ENCODE peak calls at places on chromosomes 6 and 20, in seven cellular contexts. R is A549, W is ovary, K is SK-N-SH, O is stomach, E is upper lobe of left lung, S is tibial nerve. D is an unnamed sample.

GRCh38 chr6:72418495-72418894 is 203.4 kb upstream of the KCNQ5 start:
- DNase-seq in K (no peak), E (no peak), S (no peak), W (no peak), R (no peak), O (no peak), D (no peak)

GRCh38 chr20:2851086-2851485 is 10.5 kb downstream of the VPS16 start:
- DNase-seq in W (no peak), S (no peak), O (no peak), K (no peak), R (no peak), E (no peak), D (no peak)

GRCh38 chr6:28756555-28756918 is 167.2 kb downstream of the TRIM27 start:
- DNase-seq in E (no peak), S (no peak), K (no peak), R (no peak), O (no peak), W (no peak), D (no peak)

GRCh38 chr6:52552278-52552643 is 24.6 kb downstream of the TRAM2 start:
- DNase-seq in W (no peak), R (no peak), E (no peak), S (no peak), O (no peak), K (no peak), D (no peak)

GRCh38 chr6:105468850-105469249 is 66.0 kb upstream of the PREP start:
- DNase-seq in W (no peak), E (no peak), K (no peak), R (no peak), O (no peak), S (no peak), D (no peak)

GRCh38 chr20:51172558-51173428 is 149.9 kb upstream of the KCNG1 start:
- DNase-seq in R (no peak), S (no peak), W (no peak), K (no peak), O (no peak), E (no peak), D (no peak)

GRCh38 chr6:162074641-162075040 is 652.9 kb downstream of the PRKN start:
- DNase-seq in K (no peak), W (no peak), E (no peak), S (no peak), R (no peak), O (no peak), D (no peak)

GRCh38 chr6:55276745-55277627 is 50.3 kb upstream of the GFRAL start:
- DNase-seq in O (no peak), R (peak), S (peak), W (peak), E (no peak), K (peak), D (no peak)

GRCh38 chr6:169724554-169725269 is 412 bp upstream of the PHF10 start:
- DNase-seq in K (peak), R (no peak), W (peak), S (peak), E (peak), O (peak), D (peak)

GRCh38 chr6:56771189-56771588 is 128.5 kb upstream of the DST start:
- DNase-seq in K (no peak), W (no peak), O (no peak), S (no peak), R (no peak), E (no peak), D (no peak)

GRCh38 chr20:19003759-19004336 is 190.3 kb downstream of the SCP2D1 start:
- DNase-seq in O (no peak), E (no peak), W (no peak), S (no peak), K (no peak), R (no peak), D (no peak)

GRCh38 chr20:51529758-51530157 is 12.8 kb downstream of the NFATC2 start:
- DNase-seq in O (peak), E (no peak), W (no peak), S (no peak), K (no peak), R (no peak), D (no peak)

DNA sequence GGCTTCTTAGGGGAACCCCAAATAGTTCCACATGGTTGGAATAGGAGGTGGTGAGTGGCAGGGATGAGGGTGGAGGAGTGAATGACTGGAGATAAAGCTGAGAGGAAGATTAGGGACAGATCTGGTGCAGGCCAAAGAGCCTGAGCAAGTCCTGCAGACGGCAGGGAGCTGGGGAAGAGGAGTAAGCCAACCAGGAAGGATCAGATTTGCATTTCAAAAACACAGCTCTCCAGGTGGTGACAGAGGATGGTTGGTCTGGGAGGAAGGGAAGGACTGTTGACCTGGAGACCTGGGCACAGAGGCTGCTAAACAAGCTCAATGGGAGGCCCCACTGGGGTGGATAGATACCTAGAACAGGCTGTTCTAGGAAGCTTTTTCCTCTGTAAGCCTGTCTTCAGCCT is 56.8 kb upstream of the EPB41L1 start:
- DNase-seq in R (no peak), O (peak), E (no peak), K (no peak), W (no peak), S (no peak), D (no peak)
- H3K27ac ChIP-seq in R (peak), O (peak), E (peak), K (no peak), W (no peak), S (peak), D (peak)

DNA sequence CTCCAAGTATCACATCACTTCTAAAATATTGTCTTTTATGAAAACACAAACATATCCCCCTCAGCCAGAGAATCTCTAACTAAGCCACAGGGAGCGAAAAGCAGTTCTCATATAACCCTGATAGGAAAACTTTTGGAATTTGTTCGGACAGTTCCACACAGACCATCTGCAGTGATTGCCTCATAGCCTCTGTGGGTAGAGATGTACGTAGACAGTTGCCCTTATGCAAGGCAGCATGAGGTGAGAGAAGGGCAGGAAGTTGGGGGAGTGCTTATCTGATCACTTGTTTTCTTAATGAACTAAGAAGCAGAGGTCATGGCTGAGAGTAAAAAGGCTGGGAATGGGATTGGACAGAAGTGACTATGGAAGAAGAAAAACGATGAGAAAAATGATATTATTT is 39.6 kb downstream of the SLC23A2 start:
- DNase-seq in S (peak), W (peak), K (no peak), O (no peak), E (no peak), R (no peak), D (no peak)
- H3K4me3 ChIP-seq in S (no peak), W (no peak), K (no peak), O (no peak), E (no peak), R (no peak), D (no peak)

GRCh38 chr6:124963416-124964083 is 1.3 kb downstream of the RNF217 start:
- DNase-seq in W (no peak), O (no peak), R (no peak), K (no peak), S (no peak), E (no peak), D (no peak)

GRCh38 chr6:124960757-124961467 is 1.3 kb upstream of the RNF217 start:
- DNase-seq in K (no peak), R (no peak), E (no peak), O (no peak), S (no peak), W (no peak), D (no peak)

GRCh38 chr6:124962617-124963415 is 579 bp downstream of the RNF217 start:
- DNase-seq in E (peak), O (peak), S (peak), R (peak), K (peak), W (peak), D (no peak)

GRCh38 chr6:124961468-124961783 is 811 bp upstream of the RNF217 start:
- DNase-seq in E (no peak), W (no peak), K (no peak), O (no peak), R (no peak), S (no peak), D (no peak)

DNA sequence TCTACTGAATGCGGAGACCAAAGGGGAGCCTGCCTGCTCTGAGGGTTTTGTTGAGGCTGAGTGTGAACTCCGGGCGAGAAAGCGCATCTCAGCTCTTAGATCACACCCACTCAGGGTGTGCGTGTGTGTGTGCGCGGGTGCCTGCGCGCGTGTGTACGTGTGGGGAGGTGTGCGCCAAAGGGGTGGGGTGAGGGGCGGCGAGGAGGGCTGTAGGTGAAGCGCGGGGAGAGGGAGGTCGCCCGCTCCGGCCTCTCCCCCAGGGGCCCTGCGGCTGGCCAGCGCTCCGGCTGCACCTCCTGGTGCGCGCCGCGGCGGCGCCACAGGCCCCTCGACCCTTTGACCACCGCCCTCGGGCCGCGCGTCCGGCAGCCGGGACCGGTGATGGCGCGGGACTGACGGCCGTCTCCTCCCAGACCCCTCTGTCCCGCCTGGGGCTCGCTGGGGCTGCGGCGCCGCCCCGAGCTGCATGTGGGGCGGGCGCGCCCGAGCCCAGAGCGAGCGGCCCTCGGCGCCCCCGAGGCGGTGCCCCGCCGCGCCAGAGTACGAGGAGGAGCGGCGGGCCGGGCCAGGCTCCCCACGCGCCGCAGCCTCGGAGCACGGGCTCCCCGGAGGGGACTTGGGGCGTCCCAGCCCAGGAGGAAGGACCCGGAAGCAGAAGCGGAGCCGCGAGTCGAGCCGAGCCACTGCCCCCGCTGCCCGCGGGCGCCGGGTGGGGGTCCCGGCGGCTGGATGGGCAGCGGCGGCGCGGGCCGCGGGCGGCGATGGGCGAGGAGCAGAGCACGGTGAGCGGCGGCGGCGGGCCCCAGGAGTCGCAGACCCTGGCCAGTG is at the start of gene RNF217:
- DNase-seq in K (peak), S (peak), O (peak), R (peak), E (peak), W (peak), D (no peak)
- TF ChIP-seq EP300 in K (no peak), S (no peak), O (no peak), R (no peak), E (no peak), W (no peak), D (no peak)

GRCh38 chr6:116615937-116616756 is at the start of gene RSPH4A:
- DNase-seq in W (peak), K (peak), O (peak), S (peak), R (peak), E (no peak), D (peak)
- H3K27ac ChIP-seq in W (no peak), K (peak), O (no peak), S (peak), R (peak), E (no peak), D (peak)

GRCh38 chr6:94269256-94269655 is 849.9 kb upstream of the EPHA7 start:
- DNase-seq in R (no peak), W (no peak), O (no peak), S (no peak), E (no peak), K (no peak), D (no peak)

GRCh38 chr6:94272327-94272726 is 853.0 kb upstream of the EPHA7 start:
- DNase-seq in S (no peak), E (no peak), R (no peak), K (no peak), O (no peak), W (no peak), D (no peak)

DNA sequence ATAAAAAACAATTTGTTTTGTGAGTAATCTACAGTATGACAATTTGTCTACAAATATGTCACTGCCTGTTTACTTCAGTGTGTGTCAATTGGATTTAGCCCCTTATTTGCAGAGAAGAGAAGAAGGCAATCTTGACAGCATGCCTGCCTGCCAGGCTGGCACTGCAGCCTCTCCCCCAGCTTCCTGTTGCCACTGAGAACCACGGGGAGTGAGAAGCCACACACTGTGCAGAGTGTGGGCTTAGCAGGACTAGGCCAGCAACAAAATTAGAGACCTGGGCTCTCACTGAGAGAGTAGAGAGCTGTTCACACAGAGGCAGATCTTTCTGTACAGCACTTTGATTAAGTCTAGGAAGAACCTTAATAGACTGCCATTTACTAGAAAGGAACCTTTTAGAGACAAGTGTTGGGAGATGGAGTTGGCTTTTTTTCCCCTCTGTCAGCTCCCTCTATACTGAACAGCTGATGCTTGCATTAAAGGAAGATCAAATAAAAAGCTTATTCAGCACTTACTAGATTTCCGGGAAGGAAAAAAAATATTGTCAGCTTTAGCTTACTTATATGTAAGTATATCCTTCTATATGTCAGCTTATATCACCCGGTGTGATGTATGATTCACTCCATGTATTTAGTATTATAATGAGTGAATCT is 850.8 kb upstream of the EPHA7 start:
- DNase-seq in E (no peak), W (no peak), O (no peak), R (no peak), K (no peak), S (no peak), D (no peak)
- H3K4me3 ChIP-seq in E (no peak), W (no peak), O (no peak), R (no peak), K (no peak), S (no peak), D (no peak)

GRCh38 chr6:8065519-8065911 is 1.3 kb upstream of the BLOC1S5 start:
- DNase-seq in K (no peak), R (no peak), W (no peak), O (no peak), E (no peak), S (no peak), D (no peak)

GRCh38 chr6:8061736-8062135 is 2.5 kb downstream of the BLOC1S5 start:
- DNase-seq in O (no peak), E (no peak), K (no peak), S (no peak), W (no peak), R (no peak), D (no peak)

GRCh38 chr6:8064638-8065518 is 689 bp upstream of the BLOC1S5 start:
- DNase-seq in K (no peak), W (no peak), E (no peak), S (no peak), R (no peak), O (no peak), D (no peak)

GRCh38 chr6:8066108-8066507 is 1.9 kb upstream of the BLOC1S5 start:
- DNase-seq in R (no peak), K (no peak), O (no peak), W (no peak), E (no peak), S (no peak), D (no peak)

GRCh38 chr6:8063762-8064637 is at the start of gene BLOC1S5:
- DNase-seq in O (peak), R (peak), S (peak), E (peak), W (peak), K (peak), D (peak)
- TF ChIP-seq EP300 in O (no peak), R (no peak), S (peak), E (no peak), W (no peak), K (no peak), D (no peak)